ENCODE peak calls at places on chromosomes 12 and 14, in four cellular contexts. N is fibroblast of mammary gland, J is left lung, D is colonic mucosa. I is an unnamed sample.

GRCh38 chr12:57146092-57146491 is 1.3 kb downstream of the LRP1-AS start:
- DNase-seq in J (no peak), N (peak), D (no peak), I (no peak)

GRCh38 chr12:1531654-1532366 is 62.6 kb downstream of the FBXL14 start:
- DNase-seq in D (no peak), J (no peak), N (no peak), I (no peak)

GRCh38 chr12:19030180-19030579 is 99.4 kb upstream of the PLEKHA5 start:
- DNase-seq in N (no peak), D (no peak), J (no peak), I (no peak)

GRCh38 chr12:106042091-106042490 is 96.7 kb downstream of the NUAK1 start:
- DNase-seq in N (no peak), D (no peak), J (no peak), I (no peak)

GRCh38 chr12:48618541-48618940 is 48.7 kb upstream of the LALBA start:
- DNase-seq in N (peak), J (peak), D (peak), I (peak)

GRCh38 chr12:78571953-78572352 is 292.6 kb upstream of the SYT1 start:
- DNase-seq in J (no peak), D (no peak), N (no peak), I (no peak)

GRCh38 chr12:11545438-11546330 is 103.8 kb upstream of the ETV6 start:
- DNase-seq in N (no peak), D (no peak), J (no peak), I (no peak)

GRCh38 chr14:81710232-81710845 is 176.7 kb upstream of the SEL1L start:
- DNase-seq in N (peak), J (no peak), D (no peak), I (no peak)

GRCh38 chr14:52917732-52918131 is 33.1 kb downstream of the FERMT2 start:
- DNase-seq in N (no peak), J (no peak), D (no peak), I (peak)

GRCh38 chr14:63893701-63894458 is 41.1 kb downstream of the SYNE2 start:
- DNase-seq in D (no peak), J (no peak), N (peak), I (peak)

DNA sequence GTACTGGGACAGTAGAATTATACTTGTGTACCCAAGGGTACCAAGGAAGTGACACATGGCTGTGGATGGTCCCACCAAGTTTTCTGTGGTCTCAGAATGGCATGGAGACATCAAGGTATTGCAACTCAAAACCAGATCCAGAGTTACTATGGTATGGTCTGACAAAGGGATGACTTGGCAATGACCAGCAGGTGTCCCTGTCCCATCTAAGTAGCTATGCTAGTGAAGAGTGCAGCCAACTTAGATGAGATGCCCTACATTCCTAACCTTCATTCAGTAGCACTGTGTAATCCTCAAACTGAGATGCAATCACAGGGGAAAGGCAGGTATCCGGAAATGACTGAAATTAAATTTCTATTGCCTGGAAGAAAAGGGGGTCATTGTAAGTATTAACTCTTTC is 188.7 kb upstream of the TMEM260 start:
- DNase-seq in D (no peak), J (no peak), N (no peak), I (no peak)
- TF ChIP-seq CTCF in D (no peak), J (no peak), N (no peak), I (peak)

GRCh38 chr14:104680806-104681688 is 8.4 kb upstream of the INF2 start:
- DNase-seq in D (peak), J (peak), N (peak), I (peak)
- TF ChIP-seq CTCF in D (no peak), J (no peak), N (no peak), I (peak)

GRCh38 chr14:76641541-76641940 is 119.7 kb upstream of the VASH1 start:
- DNase-seq in J (no peak), D (no peak), N (no peak), I (no peak)

GRCh38 chr14:76640923-76641395 is 120.3 kb upstream of the VASH1 start:
- DNase-seq in D (no peak), N (no peak), J (no peak), I (no peak)

GRCh38 chr14:76647699-76648298 is 113.5 kb upstream of the VASH1 start:
- DNase-seq in N (peak), J (no peak), D (no peak), I (peak)

GRCh38 chr14:76639606-76640272 is 121.5 kb upstream of the VASH1 start:
- DNase-seq in N (peak), J (no peak), D (no peak), I (no peak)

DNA sequence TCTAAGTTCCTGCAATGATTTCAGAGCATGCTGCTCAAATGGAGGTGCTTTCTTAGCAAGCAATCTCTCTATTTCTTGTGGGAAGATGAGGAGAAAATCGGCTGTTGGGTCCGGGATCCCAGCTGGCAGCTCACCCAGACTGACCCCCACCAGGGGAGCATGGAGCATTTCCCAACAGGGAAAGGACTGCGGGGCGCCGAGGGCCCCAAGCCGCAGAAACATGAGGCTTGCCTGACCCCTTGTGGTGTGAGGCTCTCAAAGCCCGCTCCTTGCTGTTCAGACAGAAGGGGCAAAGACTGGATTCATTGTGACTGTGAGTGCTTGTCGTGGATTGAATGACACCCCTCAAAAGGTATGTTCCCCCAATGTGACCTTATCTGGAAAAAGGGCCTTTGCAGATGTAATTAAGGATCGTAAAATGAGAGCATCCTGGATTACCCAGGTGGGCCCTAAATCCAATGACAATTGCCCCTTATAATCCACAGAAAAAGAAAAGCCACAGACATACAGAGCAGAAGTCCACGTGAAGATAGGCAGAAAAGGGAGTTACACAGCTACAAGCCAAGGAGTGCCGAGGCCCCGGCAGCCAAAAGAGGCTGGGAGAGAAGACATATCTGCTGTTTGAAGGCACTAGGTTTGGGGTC is 116.3 kb upstream of the VASH1 start:
- DNase-seq in J (peak), N (peak), D (no peak), I (peak)
- TF ChIP-seq CTCF in J (peak), N (peak), D (no peak), I (peak)

DNA sequence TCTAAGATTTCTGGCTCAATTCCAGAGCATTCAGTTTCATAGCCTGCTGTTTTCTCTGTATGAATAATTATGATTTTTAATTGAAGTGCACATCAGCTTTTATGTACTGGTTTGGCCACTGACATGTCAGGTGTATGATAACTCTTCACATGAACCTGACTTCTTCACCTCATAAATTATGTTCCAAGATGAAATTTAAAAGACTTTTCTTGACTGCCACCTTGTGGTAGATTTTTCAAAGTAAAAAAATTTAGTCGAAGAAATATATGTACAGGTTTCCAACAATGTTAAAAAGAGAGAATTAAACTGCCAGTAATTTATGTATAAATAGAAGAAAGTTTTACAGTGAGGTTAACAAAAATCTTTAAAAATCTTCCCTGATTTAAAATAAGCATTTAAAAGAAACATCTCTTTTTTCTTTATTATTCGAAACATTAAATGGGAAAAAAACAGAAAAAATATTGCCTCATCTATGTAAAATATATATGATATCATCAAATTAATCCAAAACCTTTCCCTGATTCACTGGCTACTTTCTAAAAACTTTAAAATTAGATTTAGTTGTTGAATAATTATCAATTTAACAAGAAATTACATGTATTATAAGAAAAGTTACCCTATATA is 124.9 kb upstream of the ATXN7L3B start:
- DNase-seq in N (peak), J (no peak), D (no peak), I (no peak)
- TF ChIP-seq CTCF in N (peak), J (no peak), D (no peak), I (no peak)

GRCh38 chr14:74562515-74563232 is 49.4 kb downstream of the LTBP2 start:
- DNase-seq in J (no peak), D (no peak), N (no peak), I (no peak)
- TF ChIP-seq CTCF in J (no peak), D (no peak), N (peak), I (peak)

GRCh38 chr14:30903285-30904124 is 29.1 kb downstream of the COCH start:
- DNase-seq in N (no peak), J (no peak), D (no peak), I (no peak)
- TF ChIP-seq CTCF in N (no peak), J (no peak), D (no peak), I (no peak)

GRCh38 chr14:90540437-90540836 is 143.6 kb downstream of the CALM1 start:
- DNase-seq in J (no peak), D (no peak), N (no peak), I (no peak)
- TF ChIP-seq CTCF in J (no peak), D (no peak), N (no peak), I (no peak)

I was measured in brain microvascular endothelial cell.